ENCODE peak calls at places on chromosomes 16 and 17, in five cellular contexts. One of them, this sample, is unnamed.
A peak's percentile ranks its signal among the peaks of the same experiment; 100 is the strongest.

GRCh38 chr16:57976331-57976796 is 5.4 kb upstream of the CNGB1 start:
- DNase-seq in NCI-H1092: no peak
- DNase-seq in iris pigment epithelial cell: no peak
- DNase-seq in PC-9: peak; percentile 62
- DNase-seq in neural progenitor cell: peak; percentile 46
- DNase-seq in this sample: no peak

GRCh38 chr16:2205967-2206313 is 686 bp downstream of the MLST8 start:
- DNase-seq in NCI-H1092: no peak
- DNase-seq in iris pigment epithelial cell: no peak
- DNase-seq in PC-9: no peak
- DNase-seq in neural progenitor cell: peak; percentile 69
- DNase-seq in this sample: no peak

GRCh38 chr17:80294210-80294609 is 33.6 kb downstream of the RNF213 start:
- DNase-seq in NCI-H1092: no peak
- DNase-seq in iris pigment epithelial cell: no peak
- DNase-seq in PC-9: no peak
- DNase-seq in neural progenitor cell: no peak
- DNase-seq in this sample: no peak

GRCh38 chr17:78674595-78675315 is 97.6 kb upstream of the DNAH17 start:
- DNase-seq in NCI-H1092: peak; percentile 43
- DNase-seq in iris pigment epithelial cell: no peak
- DNase-seq in PC-9: no peak
- DNase-seq in neural progenitor cell: peak; percentile 50
- DNase-seq in this sample: no peak

GRCh38 chr17:29345066-29345465 is 45.1 kb upstream of the TAOK1 start:
- DNase-seq in NCI-H1092: no peak
- DNase-seq in iris pigment epithelial cell: no peak
- DNase-seq in PC-9: no peak
- DNase-seq in neural progenitor cell: no peak
- DNase-seq in this sample: no peak

GRCh38 chr17:79800325-79801155 is 3.7 kb upstream of the CBX8 start:
- DNase-seq in NCI-H1092: no peak
- DNase-seq in iris pigment epithelial cell: peak; percentile 63
- DNase-seq in PC-9: peak; percentile 43
- DNase-seq in neural progenitor cell: peak; percentile 84
- DNase-seq in this sample: no peak

GRCh38 chr17:59783221-59784016 is 76.0 kb downstream of the VMP1 start:
- DNase-seq in NCI-H1092: no peak
- DNase-seq in iris pigment epithelial cell: peak; percentile 74
- DNase-seq in PC-9: peak; percentile 90
- DNase-seq in neural progenitor cell: no peak
- DNase-seq in this sample: no peak

GRCh38 chr17:45405250-45406086 is 27.2 kb downstream of the ARHGAP27 start:
- DNase-seq in NCI-H1092: no peak
- DNase-seq in iris pigment epithelial cell: peak; percentile 11
- DNase-seq in PC-9: no peak
- DNase-seq in neural progenitor cell: peak; percentile 97
- DNase-seq in this sample: no peak

GRCh38 chr17:44375196-44376017 is 11.8 kb upstream of the FAM171A2 start:
- DNase-seq in NCI-H1092: no peak
- DNase-seq in iris pigment epithelial cell: no peak
- DNase-seq in PC-9: no peak
- DNase-seq in neural progenitor cell: peak; percentile 28
- DNase-seq in this sample: no peak

GRCh38 chr16:66930189-66930588 is 4.0 kb downstream of the CIAO2B start:
- DNase-seq in NCI-H1092: no peak
- DNase-seq in iris pigment epithelial cell: peak; percentile 80
- DNase-seq in PC-9: peak; percentile 96
- DNase-seq in neural progenitor cell: no peak
- DNase-seq in this sample: no peak

GRCh38 chr16:31386157-31386984 is 6.8 kb upstream of the ITGAD start:
- DNase-seq in NCI-H1092: no peak
- DNase-seq in iris pigment epithelial cell: peak; percentile 55
- DNase-seq in PC-9: peak; percentile 92
- DNase-seq in neural progenitor cell: no peak
- DNase-seq in this sample: no peak

GRCh38 chr17:4584125-4584834 is at the start of gene SMTNL2:
- DNase-seq in NCI-H1092: no peak
- DNase-seq in iris pigment epithelial cell: no peak
- DNase-seq in PC-9: no peak
- DNase-seq in neural progenitor cell: peak; percentile 72
- DNase-seq in this sample: no peak

GRCh38 chr16:28131210-28131609 is 67.7 kb upstream of the GSG1L start:
- DNase-seq in NCI-H1092: no peak
- DNase-seq in iris pigment epithelial cell: no peak
- DNase-seq in PC-9: no peak
- DNase-seq in neural progenitor cell: no peak
- DNase-seq in this sample: no peak

GRCh38 chr16:70570967-70571570 is 47.5 kb downstream of the SF3B3 start:
- DNase-seq in NCI-H1092: no peak
- DNase-seq in iris pigment epithelial cell: no peak
- DNase-seq in PC-9: no peak
- DNase-seq in neural progenitor cell: no peak
- DNase-seq in this sample: no peak

GRCh38 chr17:83002118-83002805 is 77.1 kb upstream of the METRNL start:
- DNase-seq in NCI-H1092: no peak
- DNase-seq in iris pigment epithelial cell: no peak
- DNase-seq in PC-9: no peak
- DNase-seq in neural progenitor cell: no peak
- DNase-seq in this sample: no peak

GRCh38 chr17:16419074-16419928 is 3.9 kb downstream of the TRPV2 start:
- DNase-seq in NCI-H1092: no peak
- DNase-seq in iris pigment epithelial cell: peak; percentile 94
- DNase-seq in PC-9: peak; percentile 81
- DNase-seq in neural progenitor cell: no peak
- DNase-seq in this sample: peak; percentile 54

GRCh38 chr17:12522336-12522735 is 143.4 kb upstream of the MYOCD start:
- DNase-seq in NCI-H1092: no peak
- DNase-seq in iris pigment epithelial cell: no peak
- DNase-seq in PC-9: no peak
- DNase-seq in neural progenitor cell: no peak
- DNase-seq in this sample: no peak

GRCh38 chr17:17536702-17537101 is 40.5 kb upstream of the RASD1 start:
- DNase-seq in NCI-H1092: no peak
- DNase-seq in iris pigment epithelial cell: no peak
- DNase-seq in PC-9: no peak
- DNase-seq in neural progenitor cell: no peak
- DNase-seq in this sample: no peak

GRCh38 chr16:13945734-13946490 is 26.0 kb downstream of the ERCC4 start:
- DNase-seq in NCI-H1092: no peak
- DNase-seq in iris pigment epithelial cell: no peak
- DNase-seq in PC-9: no peak
- DNase-seq in neural progenitor cell: no peak
- DNase-seq in this sample: no peak

GRCh38 chr17:12021604-12022003 is 927 bp downstream of the MAP2K4 start:
- DNase-seq in NCI-H1092: no peak
- DNase-seq in iris pigment epithelial cell: no peak
- DNase-seq in PC-9: no peak
- DNase-seq in neural progenitor cell: no peak
- DNase-seq in this sample: no peak

GRCh38 chr16:47777191-47777590 is 316.1 kb downstream of the PHKB start:
- DNase-seq in NCI-H1092: no peak
- DNase-seq in iris pigment epithelial cell: peak; percentile 39
- DNase-seq in PC-9: no peak
- DNase-seq in neural progenitor cell: no peak
- DNase-seq in this sample: no peak

GRCh38 chr16:84582958-84583516 is 34.8 kb downstream of the COTL1 start:
- DNase-seq in NCI-H1092: no peak
- DNase-seq in iris pigment epithelial cell: peak; percentile 80
- DNase-seq in PC-9: no peak
- DNase-seq in neural progenitor cell: no peak
- DNase-seq in this sample: no peak

GRCh38 chr17:309361-309888 is 43.2 kb downstream of the RPH3AL start:
- DNase-seq in NCI-H1092: no peak
- DNase-seq in iris pigment epithelial cell: peak; percentile 9
- DNase-seq in PC-9: peak; percentile 32
- DNase-seq in neural progenitor cell: peak; percentile 78
- DNase-seq in this sample: no peak

GRCh38 chr17:58757162-58757613 is 1.5 kb downstream of the PPM1E start:
- DNase-seq in NCI-H1092: no peak
- DNase-seq in iris pigment epithelial cell: no peak
- DNase-seq in PC-9: no peak
- DNase-seq in neural progenitor cell: no peak
- DNase-seq in this sample: no peak

GRCh38 chr17:48907713-48908046 is 527 bp upstream of the UBE2Z start:
- DNase-seq in NCI-H1092: no peak
- DNase-seq in iris pigment epithelial cell: peak; percentile 77
- DNase-seq in PC-9: peak; percentile 64
- DNase-seq in neural progenitor cell: no peak
- DNase-seq in this sample: no peak

GRCh38 chr16:85649978-85650863 is 37.1 kb downstream of the GSE1 start:
- DNase-seq in NCI-H1092: peak; percentile 36
- DNase-seq in iris pigment epithelial cell: no peak
- DNase-seq in PC-9: no peak
- DNase-seq in neural progenitor cell: peak; percentile 80
- DNase-seq in this sample: no peak

GRCh38 chr17:8227238-8227581 is 16.8 kb upstream of the AURKB start:
- DNase-seq in NCI-H1092: no peak
- DNase-seq in iris pigment epithelial cell: no peak
- DNase-seq in PC-9: no peak
- DNase-seq in neural progenitor cell: no peak
- DNase-seq in this sample: no peak

GRCh38 chr16:7321661-7322060 is 11.0 kb upstream of the RBFOX1 start:
- DNase-seq in NCI-H1092: no peak
- DNase-seq in iris pigment epithelial cell: no peak
- DNase-seq in PC-9: no peak
- DNase-seq in neural progenitor cell: no peak
- DNase-seq in this sample: no peak

GRCh38 chr16:81210807-81211206 is 27.7 kb upstream of the BCO1 start:
- DNase-seq in NCI-H1092: peak; percentile 16
- DNase-seq in iris pigment epithelial cell: no peak
- DNase-seq in PC-9: no peak
- DNase-seq in neural progenitor cell: no peak
- DNase-seq in this sample: no peak

GRCh38 chr16:85717393-85718152 is 28.8 kb upstream of the GINS2 start:
- DNase-seq in NCI-H1092: peak; percentile 75
- DNase-seq in iris pigment epithelial cell: peak; percentile 41
- DNase-seq in PC-9: no peak
- DNase-seq in neural progenitor cell: peak; percentile 90
- DNase-seq in this sample: peak; percentile 44

GRCh38 chr17:40311575-40311974 is 2.6 kb downstream of the RARA start:
- DNase-seq in NCI-H1092: peak; percentile 14
- DNase-seq in iris pigment epithelial cell: no peak
- DNase-seq in PC-9: peak; percentile 89
- DNase-seq in neural progenitor cell: no peak
- DNase-seq in this sample: no peak